ENCODE peak calls at places on chromosome 13, in four cellular contexts. W is GM23338, G is uterus, M is psoas muscle. K is an unnamed sample.

GRCh38 chr13:102517959-102518358 is 78.8 kb upstream of the TPP2 start:
- DNase-seq in W (no peak), G (no peak), M (no peak), K (no peak)

GRCh38 chr13:20814224-20814910 is 40.6 kb upstream of the EEF1AKMT1 start:
- DNase-seq in W (no peak), G (peak), M (peak), K (peak)

GRCh38 chr13:80716610-80717081 is 375.7 kb upstream of the SPRY2 start:
- DNase-seq in W (peak), G (peak), M (no peak), K (peak)

GRCh38 chr13:94433055-94433947 is 46.2 kb downstream of the DCT start:
- DNase-seq in W (peak), G (no peak), M (no peak), K (no peak)

GRCh38 chr13:92362717-92363116 is 863.9 kb upstream of the GPC6 start:
- DNase-seq in W (no peak), G (no peak), M (no peak), K (no peak)

GRCh38 chr13:113209336-113209879 is at the start of gene CUL4A:
- DNase-seq in W (peak), G (peak), M (peak), K (peak)

GRCh38 chr13:37306778-37307544 is 201.5 kb upstream of the CSNK1A1L start:
- DNase-seq in W (no peak), G (no peak), M (no peak), K (no peak)

GRCh38 chr13:91401916-91402315 is 3.5 kb downstream of the GPC5 start:
- DNase-seq in W (no peak), G (no peak), M (no peak), K (no peak)

GRCh38 chr13:37476874-37477273 is 121.7 kb downstream of the POSTN start:
- DNase-seq in W (no peak), G (no peak), M (no peak), K (no peak)

GRCh38 chr13:44311011-44311481 is 62.6 kb upstream of the SERP2 start:
- DNase-seq in W (no peak), G (no peak), M (peak), K (peak)

GRCh38 chr13:69101841-69102240 is 1005.8 kb upstream of the ATXN8OS start:
- DNase-seq in W (no peak), G (no peak), M (no peak), K (no peak)

GRCh38 chr13:51520524-51520923 is 63.7 kb upstream of the WDFY2 start:
- DNase-seq in W (no peak), G (no peak), M (no peak), K (no peak)

GRCh38 chr13:95385808-95386207 is 84.6 kb upstream of the ABCC4 start:
- DNase-seq in W (no peak), G (no peak), M (no peak), K (no peak)

GRCh38 chr13:70723732-70724131 is 615.5 kb upstream of the KLHL1 start:
- DNase-seq in W (no peak), G (no peak), M (no peak), K (no peak)

GRCh38 chr13:20940083-20940482 is 37.5 kb upstream of the XPO4 start:
- DNase-seq in W (no peak), G (no peak), M (no peak), K (no peak)

GRCh38 chr13:102100234-102100633 is 301.6 kb downstream of the FGF14 start:
- DNase-seq in W (peak), G (no peak), M (no peak), K (no peak)

GRCh38 chr13:49594576-49594975 is 9.2 kb upstream of the RCBTB1 start:
- DNase-seq in W (no peak), G (no peak), M (no peak), K (no peak)

GRCh38 chr13:110801044-110801443 is 87.5 kb downstream of the ING1 start:
- DNase-seq in W (no peak), G (no peak), M (no peak), K (no peak)

GRCh38 chr13:21106089-21106488 is 44.7 kb upstream of the LATS2 start:
- DNase-seq in W (no peak), G (no peak), M (no peak), K (no peak)

GRCh38 chr13:113373811-113374485 is 10.0 kb upstream of the GRTP1 start:
- DNase-seq in W (no peak), G (no peak), M (no peak), K (no peak)

GRCh38 chr13:26810095-26810494 is 49.5 kb upstream of the GPR12 start:
- DNase-seq in W (no peak), G (no peak), M (no peak), K (no peak)

GRCh38 chr13:105655046-105655445 is 880.4 kb downstream of the EFNB2 start:
- DNase-seq in W (no peak), G (no peak), M (no peak), K (no peak)

GRCh38 chr13:96726651-96727050 is 267.6 kb downstream of the OXGR1 start:
- DNase-seq in W (no peak), G (no peak), M (no peak), K (no peak)

GRCh38 chr13:98216135-98216565 is 39.1 kb upstream of the RNF113B start:
- DNase-seq in W (no peak), G (peak), M (peak), K (peak)

GRCh38 chr13:112756967-112757758 is 67.3 kb downstream of the ATP11A start:
- DNase-seq in W (no peak), G (no peak), M (no peak), K (no peak)

GRCh38 chr13:101611491-101612475 is 159.3 kb downstream of the ITGBL1 start:
- DNase-seq in W (no peak), G (no peak), M (no peak), K (no peak)

GRCh38 chr13:57787058-57787791 is 155.7 kb downstream of the PCDH17 start:
- DNase-seq in W (peak), G (no peak), M (no peak), K (no peak)

GRCh38 chr13:51739403-51740112 is 64.4 kb downstream of the DHRS12 start:
- DNase-seq in W (no peak), G (peak), M (peak), K (no peak)

GRCh38 chr13:40026741-40027140 is 371.3 kb downstream of the COG6 start:
- DNase-seq in W (no peak), G (no peak), M (no peak), K (no peak)

GRCh38 chr13:41056996-41057711 is 4.2 kb upstream of the WBP4 start:
- DNase-seq in W (no peak), G (no peak), M (no peak), K (no peak)

GRCh38 chr13:74056829-74057564 is 77.2 kb downstream of the KLF12 start:
- DNase-seq in W (peak), G (peak), M (peak), K (no peak)

GRCh38 chr13:94345374-94346195 is 133.9 kb downstream of the DCT start:
- DNase-seq in W (no peak), G (no peak), M (no peak), K (no peak)

GRCh38 chr13:32824671-32825070 is 191.6 kb upstream of the KL start:
- DNase-seq in W (peak), G (no peak), M (no peak), K (no peak)

GRCh38 chr13:34502621-34503020 is 439.4 kb upstream of the NBEA start:
- DNase-seq in W (no peak), G (no peak), M (no peak), K (no peak)

GRCh38 chr13:94063096-94063495 is 416.4 kb downstream of the DCT start:
- DNase-seq in W (no peak), G (no peak), M (no peak), K (no peak)

GRCh38 chr13:103772576-103772975 is 706.4 kb upstream of the SLC10A2 start:
- DNase-seq in W (peak), G (no peak), M (no peak), K (no peak)
- TF ChIP-seq CTCF in W (peak), G (no peak), M (no peak), K (no peak)

DNA sequence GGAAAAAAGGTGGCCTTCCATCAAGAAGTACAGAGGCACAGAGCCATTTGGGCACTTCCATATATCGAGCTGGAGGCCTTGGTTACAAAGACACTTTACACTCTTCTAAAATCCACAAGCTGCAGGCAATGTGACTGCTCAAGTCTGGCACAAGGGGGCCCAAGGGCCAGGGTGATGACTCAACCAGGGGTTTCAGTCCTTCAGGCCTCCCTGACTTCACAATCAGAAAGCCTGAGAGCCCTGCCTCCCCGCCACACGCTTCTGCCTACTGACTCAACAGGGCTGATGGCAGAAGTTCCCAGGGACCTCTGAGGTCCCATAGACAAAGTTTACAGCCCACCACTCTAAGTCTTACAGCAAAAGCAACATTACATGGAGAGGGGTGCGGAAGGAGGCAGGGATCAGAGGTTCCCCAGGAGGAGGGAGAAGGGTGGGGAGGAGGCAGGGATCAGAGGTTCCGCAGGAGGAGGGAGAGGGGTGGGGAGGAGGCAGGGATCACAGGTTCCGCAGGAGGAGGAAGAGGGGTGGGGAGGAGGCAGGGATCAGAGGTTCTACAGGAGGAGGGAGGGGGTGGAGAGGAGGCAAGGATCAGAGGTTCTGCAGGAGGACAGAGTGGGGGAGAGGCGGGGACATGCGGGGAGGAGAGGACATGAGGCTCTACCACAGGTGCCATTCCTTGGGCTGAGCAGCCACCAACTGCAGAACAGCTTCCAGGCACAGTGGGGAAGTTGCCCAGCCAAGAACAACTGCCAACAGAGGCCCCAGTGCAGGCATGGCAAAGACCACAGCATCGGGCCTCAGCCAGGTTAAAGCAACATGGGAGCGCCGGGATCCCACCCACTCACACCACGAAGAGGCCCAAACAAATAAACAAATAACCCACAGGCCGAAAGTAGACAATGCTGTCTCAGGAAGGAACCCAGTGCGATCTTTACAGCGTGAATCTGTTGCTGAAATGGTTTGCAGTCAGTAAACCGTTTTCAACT is 52.0 kb downstream of the SLC7A1 start:
- DNase-seq in W (peak), G (no peak), M (no peak), K (no peak)
- H3K27ac ChIP-seq in W (no peak), G (no peak), M (no peak), K (no peak)

DNA sequence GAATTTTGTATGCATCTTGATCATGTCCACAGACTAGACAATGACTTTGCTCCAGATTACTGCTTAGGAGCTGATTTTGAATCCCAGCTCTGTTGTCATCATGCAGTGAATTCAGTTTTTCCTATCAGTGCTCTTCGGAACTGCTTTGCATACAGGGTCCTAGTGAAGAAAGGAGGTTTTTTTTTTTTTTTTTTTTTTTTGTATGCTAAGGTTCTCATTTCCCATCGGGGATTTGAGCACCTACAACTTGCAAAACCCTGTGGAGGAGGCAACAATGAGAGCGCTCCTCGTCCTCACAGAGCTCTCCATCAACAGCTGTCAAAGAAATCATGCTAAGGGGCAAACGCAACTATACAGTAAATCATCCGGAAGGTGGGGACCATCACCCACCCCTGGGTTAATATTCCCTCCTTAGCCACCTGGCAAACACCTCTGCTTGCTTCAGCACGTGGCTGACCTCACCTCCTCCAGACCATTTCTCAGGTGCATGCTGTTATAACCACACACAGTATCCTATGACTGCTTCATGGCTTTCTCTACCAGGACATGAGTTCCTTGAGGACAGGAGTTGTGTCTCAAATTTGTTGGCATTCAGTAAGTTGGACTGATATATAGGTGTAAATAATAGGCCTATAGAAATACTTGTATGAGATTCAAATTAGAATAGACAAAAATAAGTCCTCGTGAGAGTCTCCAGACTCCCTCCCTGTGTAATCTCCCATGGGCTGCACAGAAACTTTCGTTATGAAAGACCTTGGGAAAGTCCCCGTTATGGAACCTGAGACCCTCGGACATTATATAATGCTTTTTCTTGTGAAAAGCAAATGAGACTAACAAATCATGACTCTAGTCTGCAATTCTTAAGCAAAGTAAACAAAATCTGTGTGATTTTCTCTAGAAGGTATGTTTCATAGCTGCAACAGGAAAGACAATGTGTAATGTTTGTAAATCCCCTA is 113.8 kb downstream of the KATNAL1 start:
- DNase-seq in W (no peak), G (no peak), M (no peak), K (no peak)
- H3K4me3 ChIP-seq in W (no peak), G (no peak), M (no peak), K (no peak)

DNA sequence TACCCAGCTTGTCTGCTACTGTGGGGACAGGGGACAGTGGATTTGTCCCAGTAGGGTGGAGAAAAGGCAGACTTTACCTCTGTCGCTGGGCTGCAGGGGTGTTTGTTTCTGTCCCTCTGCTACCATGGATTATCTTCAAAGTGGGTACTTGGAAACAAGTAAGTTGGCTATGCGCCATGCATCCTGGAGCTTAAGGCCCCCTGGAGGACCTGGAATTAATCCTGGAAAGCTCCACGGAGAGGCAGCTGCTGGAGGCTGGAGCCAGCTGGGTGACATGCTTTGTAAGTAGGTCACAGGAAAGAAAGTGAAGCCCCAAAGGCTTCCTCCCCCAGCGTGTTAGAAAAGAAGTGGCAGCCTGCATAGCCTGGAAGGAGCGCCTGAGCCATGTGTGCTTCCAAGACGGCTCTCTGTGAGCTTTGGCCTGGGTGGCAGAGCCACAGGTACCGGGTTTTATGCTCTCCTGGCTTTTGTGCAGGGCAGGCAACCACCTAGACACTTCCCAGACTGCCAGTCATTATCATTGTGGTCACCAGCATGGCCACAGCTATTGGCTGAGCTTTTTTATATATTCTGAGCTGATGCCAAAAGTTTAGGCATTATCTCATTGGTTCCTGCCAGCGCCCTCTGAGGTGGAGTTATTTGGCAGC is 9.5 kb downstream of the B3GLCT start:
- DNase-seq in W (peak), G (peak), M (peak), K (no peak)
- TF ChIP-seq CTCF in W (no peak), G (no peak), M (no peak), K (no peak)

DNA sequence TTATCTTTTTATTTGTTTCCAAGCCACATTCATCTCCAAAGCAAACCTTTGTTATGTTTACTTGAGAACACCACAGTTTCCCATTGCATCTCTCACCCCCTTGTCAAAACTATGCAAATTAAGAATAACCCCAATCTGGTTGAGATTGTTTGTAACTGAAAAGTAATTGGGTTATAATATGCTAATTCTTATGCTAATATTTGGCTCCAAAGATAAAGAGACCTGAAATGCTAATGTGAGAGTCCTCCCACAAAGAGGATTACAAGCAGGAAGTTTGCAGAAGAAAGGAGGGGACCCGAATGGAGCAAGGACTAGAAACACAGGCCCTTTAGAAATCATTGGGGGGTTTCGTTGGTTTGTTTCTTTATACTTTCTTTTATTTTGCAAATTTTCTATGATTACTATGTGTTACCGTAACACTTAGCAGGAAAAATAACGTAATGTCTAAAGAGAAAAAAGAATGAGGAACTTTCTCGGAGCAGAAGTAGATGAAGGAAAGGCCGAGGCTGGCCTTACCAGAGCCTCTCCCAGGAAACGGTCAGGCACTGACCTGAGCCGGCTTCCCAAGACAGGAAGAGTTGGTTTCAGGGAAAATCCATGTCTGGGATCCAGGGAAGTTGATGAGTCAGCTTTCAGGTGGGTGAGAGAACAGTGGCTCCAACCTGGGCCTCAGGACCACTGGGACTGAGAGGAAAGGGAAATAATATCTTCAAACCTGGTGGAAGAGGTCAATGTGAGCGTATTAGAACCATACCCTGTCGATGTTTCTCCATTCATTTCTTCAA is 93.1 kb upstream of the UBL3 start:
- DNase-seq in W (peak), G (no peak), M (no peak), K (no peak)
- H3K27ac ChIP-seq in W (no peak), G (no peak), M (no peak), K (no peak)

GRCh38 chr13:45792827-45793303 is 58.7 kb downstream of the SIAH3 start:
- DNase-seq in W (no peak), G (no peak), M (no peak), K (no peak)
- H3K4me3 ChIP-seq in W (no peak), G (no peak), M (no peak), K (no peak)

GRCh38 chr13:23899555-23899954 is 2.3 kb upstream of the C1QTNF9B start:
- DNase-seq in W (peak), G (peak), M (no peak), K (no peak)
- TF ChIP-seq CTCF in W (peak), G (no peak), M (peak), K (peak)

DNA sequence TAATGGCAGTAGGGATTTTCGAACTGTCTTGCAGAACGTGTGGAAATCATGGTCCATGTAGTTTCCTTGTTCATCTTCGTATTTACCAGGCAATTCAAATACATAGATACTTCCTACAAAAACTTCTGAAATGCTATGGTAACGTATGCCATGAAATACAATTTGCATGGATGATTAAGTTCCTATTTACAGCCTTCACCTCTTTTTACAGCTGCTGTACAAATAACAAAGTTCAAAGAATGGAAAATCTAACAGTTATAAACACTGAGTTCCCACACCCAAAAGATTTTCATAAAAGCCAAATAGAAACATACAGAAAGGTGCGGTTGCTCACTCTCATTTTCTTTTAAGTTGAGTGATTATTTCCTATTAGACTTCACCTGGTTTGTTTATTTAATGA is 115.8 kb upstream of the TNFSF11 start:
- DNase-seq in W (no peak), G (no peak), M (no peak), K (no peak)
- H3K27ac ChIP-seq in W (no peak), G (no peak), M (no peak), K (no peak)

DNA sequence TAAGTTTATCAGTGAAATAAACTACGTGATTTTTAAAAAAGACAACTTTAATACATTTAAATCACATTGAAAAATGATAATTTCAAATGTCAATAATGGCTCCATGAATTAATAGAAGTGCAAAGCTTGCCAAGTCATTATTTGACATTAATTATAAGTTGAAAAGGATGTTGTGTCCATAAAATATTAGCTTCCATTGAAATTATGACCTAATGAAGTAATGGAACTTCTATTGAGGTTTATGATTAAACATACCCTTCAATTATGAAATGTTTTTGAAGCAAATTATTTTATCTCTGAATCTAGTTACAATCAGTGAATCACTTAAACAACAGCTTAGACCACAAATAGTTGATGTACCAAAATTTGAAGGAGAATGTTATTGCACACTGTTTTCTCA is 144.2 kb downstream of the SLITRK6 start:
- DNase-seq in W (no peak), G (no peak), M (no peak), K (no peak)
- H3K4me3 ChIP-seq in W (no peak), G (no peak), M (no peak), K (no peak)

K was measured in lung.